ENCODE peak calls at places on chromosome 18, in six cellular contexts. One of them, this sample, is unnamed.

GRCh38 chr18:47180765-47181164 is 4.6 kb upstream of the IER3IP1 start:
- DNase-seq in A549: no peak
- DNase-seq in right atrium auricular region: no peak
- DNase-seq in foreskin fibroblast: no peak
- DNase-seq in right cardiac atrium: no peak
- DNase-seq in breast epithelium: no peak
- DNase-seq in this sample: no peak

GRCh38 chr18:35083174-35083712 is 42.0 kb downstream of the MAPRE2 start:
- DNase-seq in A549: no peak
- DNase-seq in right atrium auricular region: no peak
- DNase-seq in foreskin fibroblast: no peak
- DNase-seq in right cardiac atrium: no peak
- DNase-seq in breast epithelium: no peak
- DNase-seq in this sample: no peak

GRCh38 chr18:62928316-62928715 is 213.0 kb downstream of the PHLPP1 start:
- DNase-seq in A549: no peak
- DNase-seq in right atrium auricular region: no peak
- DNase-seq in foreskin fibroblast: peak
- DNase-seq in right cardiac atrium: no peak
- DNase-seq in breast epithelium: no peak
- DNase-seq in this sample: no peak

GRCh38 chr18:79961527-79962291 is 2.7 kb upstream of the HSBP1L1 start:
- DNase-seq in A549: no peak
- DNase-seq in right atrium auricular region: no peak
- DNase-seq in foreskin fibroblast: peak
- DNase-seq in right cardiac atrium: peak
- DNase-seq in breast epithelium: no peak
- DNase-seq in this sample: no peak

GRCh38 chr18:78678318-78678695 is 301.3 kb upstream of the SALL3 start:
- DNase-seq in A549: no peak
- DNase-seq in right atrium auricular region: no peak
- DNase-seq in foreskin fibroblast: no peak
- DNase-seq in right cardiac atrium: no peak
- DNase-seq in breast epithelium: no peak
- DNase-seq in this sample: no peak

GRCh38 chr18:48530399-48531081 is 8.3 kb upstream of the CTIF start:
- DNase-seq in A549: no peak
- DNase-seq in right atrium auricular region: no peak
- DNase-seq in foreskin fibroblast: no peak
- DNase-seq in right cardiac atrium: no peak
- DNase-seq in breast epithelium: no peak
- DNase-seq in this sample: no peak

GRCh38 chr18:62883937-62884735 is 168.8 kb downstream of the PHLPP1 start:
- DNase-seq in A549: no peak
- DNase-seq in right atrium auricular region: no peak
- DNase-seq in foreskin fibroblast: no peak
- DNase-seq in right cardiac atrium: no peak
- DNase-seq in breast epithelium: no peak
- DNase-seq in this sample: no peak

GRCh38 chr18:55241016-55241415 is 281.8 kb upstream of the CCDC68 start:
- DNase-seq in A549: no peak
- DNase-seq in right atrium auricular region: no peak
- DNase-seq in foreskin fibroblast: no peak
- DNase-seq in right cardiac atrium: no peak
- DNase-seq in breast epithelium: no peak
- DNase-seq in this sample: no peak

GRCh38 chr18:58143391-58143790 is 99.4 kb downstream of the NEDD4L start:
- DNase-seq in A549: no peak
- DNase-seq in right atrium auricular region: no peak
- DNase-seq in foreskin fibroblast: no peak
- DNase-seq in right cardiac atrium: no peak
- DNase-seq in breast epithelium: no peak
- DNase-seq in this sample: no peak

GRCh38 chr18:23515911-23516546 is 12.7 kb downstream of the RMC1 start:
- DNase-seq in A549: peak
- DNase-seq in right atrium auricular region: peak
- DNase-seq in foreskin fibroblast: peak
- DNase-seq in right cardiac atrium: peak
- DNase-seq in breast epithelium: peak
- DNase-seq in this sample: peak

GRCh38 chr18:56065101-56065500 is 477.1 kb upstream of the TCF4 start:
- DNase-seq in A549: no peak
- DNase-seq in right atrium auricular region: no peak
- DNase-seq in foreskin fibroblast: no peak
- DNase-seq in right cardiac atrium: no peak
- DNase-seq in breast epithelium: no peak
- DNase-seq in this sample: no peak

GRCh38 chr18:9658111-9658641 is 43.8 kb upstream of the PPP4R1 start:
- DNase-seq in A549: no peak
- DNase-seq in right atrium auricular region: no peak
- DNase-seq in foreskin fibroblast: no peak
- DNase-seq in right cardiac atrium: no peak
- DNase-seq in breast epithelium: no peak
- DNase-seq in this sample: no peak

GRCh38 chr18:6520901-6521300 is 106.2 kb upstream of the L3MBTL4 start:
- DNase-seq in A549: no peak
- DNase-seq in right atrium auricular region: no peak
- DNase-seq in foreskin fibroblast: no peak
- DNase-seq in right cardiac atrium: no peak
- DNase-seq in breast epithelium: no peak
- DNase-seq in this sample: no peak

GRCh38 chr18:42048150-42048549 is 93.1 kb downstream of the PIK3C3 start:
- DNase-seq in A549: no peak
- DNase-seq in right atrium auricular region: no peak
- DNase-seq in foreskin fibroblast: peak
- DNase-seq in right cardiac atrium: no peak
- DNase-seq in breast epithelium: no peak
- DNase-seq in this sample: peak

GRCh38 chr18:67677489-67677888 is 161.0 kb upstream of the DSEL start:
- DNase-seq in A549: no peak
- DNase-seq in right atrium auricular region: no peak
- DNase-seq in foreskin fibroblast: no peak
- DNase-seq in right cardiac atrium: no peak
- DNase-seq in breast epithelium: no peak
- DNase-seq in this sample: no peak

GRCh38 chr18:48732767-48733424 is 194.1 kb downstream of the CTIF start:
- DNase-seq in A549: no peak
- DNase-seq in right atrium auricular region: no peak
- DNase-seq in foreskin fibroblast: no peak
- DNase-seq in right cardiac atrium: no peak
- DNase-seq in breast epithelium: no peak
- DNase-seq in this sample: no peak

GRCh38 chr18:72999971-73000607 is 132.3 kb upstream of the NETO1 start:
- DNase-seq in A549: no peak
- DNase-seq in right atrium auricular region: no peak
- DNase-seq in foreskin fibroblast: no peak
- DNase-seq in right cardiac atrium: no peak
- DNase-seq in breast epithelium: no peak
- DNase-seq in this sample: no peak

GRCh38 chr18:58447342-58448190 is 181.3 kb downstream of the ALPK2 start:
- DNase-seq in A549: no peak
- DNase-seq in right atrium auricular region: no peak
- DNase-seq in foreskin fibroblast: peak
- DNase-seq in right cardiac atrium: no peak
- DNase-seq in breast epithelium: no peak
- DNase-seq in this sample: peak

GRCh38 chr18:8930990-8931648 is 171.4 kb upstream of the NDUFV2 start:
- DNase-seq in A549: no peak
- DNase-seq in right atrium auricular region: no peak
- DNase-seq in foreskin fibroblast: no peak
- DNase-seq in right cardiac atrium: no peak
- DNase-seq in breast epithelium: no peak
- DNase-seq in this sample: no peak

GRCh38 chr18:47899107-47899840 is 31.2 kb downstream of the SMAD2 start:
- DNase-seq in A549: no peak
- DNase-seq in right atrium auricular region: no peak
- DNase-seq in foreskin fibroblast: no peak
- DNase-seq in right cardiac atrium: no peak
- DNase-seq in breast epithelium: no peak
- DNase-seq in this sample: no peak

GRCh38 chr18:34493099-34493544 is 217.0 kb upstream of the DTNA start:
- DNase-seq in A549: no peak
- DNase-seq in right atrium auricular region: peak
- DNase-seq in foreskin fibroblast: peak
- DNase-seq in right cardiac atrium: peak
- DNase-seq in breast epithelium: peak
- DNase-seq in this sample: peak

GRCh38 chr18:616380-616995 is 19.7 kb downstream of the CLUL1 start:
- DNase-seq in A549: peak
- DNase-seq in right atrium auricular region: no peak
- DNase-seq in foreskin fibroblast: peak
- DNase-seq in right cardiac atrium: no peak
- DNase-seq in breast epithelium: no peak
- DNase-seq in this sample: peak

GRCh38 chr18:614980-615607 is 18.3 kb downstream of the CLUL1 start:
- DNase-seq in A549: no peak
- DNase-seq in right atrium auricular region: no peak
- DNase-seq in foreskin fibroblast: no peak
- DNase-seq in right cardiac atrium: no peak
- DNase-seq in breast epithelium: no peak
- DNase-seq in this sample: no peak

GRCh38 chr18:617970-618504 is 21.2 kb downstream of the CLUL1 start:
- DNase-seq in A549: no peak
- DNase-seq in right atrium auricular region: no peak
- DNase-seq in foreskin fibroblast: no peak
- DNase-seq in right cardiac atrium: no peak
- DNase-seq in breast epithelium: no peak
- DNase-seq in this sample: no peak

GRCh38 chr18:614193-614592 is 17.4 kb downstream of the CLUL1 start:
- DNase-seq in A549: no peak
- DNase-seq in right atrium auricular region: no peak
- DNase-seq in foreskin fibroblast: no peak
- DNase-seq in right cardiac atrium: no peak
- DNase-seq in breast epithelium: no peak
- DNase-seq in this sample: no peak

DNA sequence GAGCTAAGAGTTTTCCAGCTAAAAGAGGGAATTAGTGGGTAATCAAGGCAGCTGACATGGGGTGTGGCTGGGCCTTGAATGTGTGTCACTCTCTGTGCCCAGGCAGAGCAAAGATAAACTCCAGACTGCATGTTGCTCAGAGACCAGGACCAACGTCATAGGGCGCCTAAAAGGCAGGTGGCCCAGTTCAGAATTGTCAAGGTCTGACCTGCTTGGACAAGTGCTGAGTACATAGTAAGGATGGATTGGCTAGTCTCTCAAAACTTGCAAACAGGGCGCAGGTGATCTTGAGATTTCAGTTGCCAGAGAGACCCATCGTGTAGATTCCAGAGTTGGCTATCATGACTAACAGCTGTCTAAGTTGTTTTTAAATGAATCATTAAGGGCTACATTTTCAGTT is 19.0 kb downstream of the CLUL1 start:
- DNase-seq in A549: no peak
- DNase-seq in right atrium auricular region: no peak
- DNase-seq in foreskin fibroblast: no peak
- DNase-seq in right cardiac atrium: no peak
- DNase-seq in breast epithelium: no peak
- DNase-seq in this sample: no peak
- H3K4me3 ChIP-seq in A549: no peak
- H3K4me3 ChIP-seq in right atrium auricular region: no peak
- H3K4me3 ChIP-seq in foreskin fibroblast: no peak
- H3K4me3 ChIP-seq in right cardiac atrium: no peak
- H3K4me3 ChIP-seq in breast epithelium: no peak
- H3K4me3 ChIP-seq in this sample: no peak

GRCh38 chr18:77068321-77068841 is 64.2 kb downstream of the MBP start:
- DNase-seq in A549: no peak
- DNase-seq in right atrium auricular region: no peak
- DNase-seq in foreskin fibroblast: no peak
- DNase-seq in right cardiac atrium: no peak
- DNase-seq in breast epithelium: no peak
- DNase-seq in this sample: no peak

GRCh38 chr18:77065221-77065981 is 67.2 kb downstream of the MBP start:
- DNase-seq in A549: peak
- DNase-seq in right atrium auricular region: peak
- DNase-seq in foreskin fibroblast: peak
- DNase-seq in right cardiac atrium: no peak
- DNase-seq in breast epithelium: peak
- DNase-seq in this sample: peak

GRCh38 chr18:77067315-77068061 is 65.1 kb downstream of the MBP start:
- DNase-seq in A549: peak
- DNase-seq in right atrium auricular region: peak
- DNase-seq in foreskin fibroblast: peak
- DNase-seq in right cardiac atrium: peak
- DNase-seq in breast epithelium: no peak
- DNase-seq in this sample: peak

GRCh38 chr18:77066101-77066500 is 66.5 kb downstream of the MBP start:
- DNase-seq in A549: no peak
- DNase-seq in right atrium auricular region: no peak
- DNase-seq in foreskin fibroblast: no peak
- DNase-seq in right cardiac atrium: no peak
- DNase-seq in breast epithelium: no peak
- DNase-seq in this sample: no peak

GRCh38 chr18:77066689-77067088 is 65.9 kb downstream of the MBP start:
- DNase-seq in A549: no peak
- DNase-seq in right atrium auricular region: no peak
- DNase-seq in foreskin fibroblast: no peak
- DNase-seq in right cardiac atrium: no peak
- DNase-seq in breast epithelium: no peak
- DNase-seq in this sample: no peak
- H3K4me3 ChIP-seq in A549: no peak
- H3K4me3 ChIP-seq in right atrium auricular region: no peak
- H3K4me3 ChIP-seq in foreskin fibroblast: no peak
- H3K4me3 ChIP-seq in right cardiac atrium: no peak
- H3K4me3 ChIP-seq in breast epithelium: no peak
- H3K4me3 ChIP-seq in this sample: no peak

GRCh38 chr18:50654658-50655550 is 95.0 kb downstream of the MAPK4 start:
- DNase-seq in A549: no peak
- DNase-seq in right atrium auricular region: no peak
- DNase-seq in foreskin fibroblast: no peak
- DNase-seq in right cardiac atrium: peak
- DNase-seq in breast epithelium: no peak
- DNase-seq in this sample: no peak
- H3K4me3 ChIP-seq in A549: no peak
- H3K4me3 ChIP-seq in right atrium auricular region: no peak
- H3K4me3 ChIP-seq in foreskin fibroblast: no peak
- H3K4me3 ChIP-seq in right cardiac atrium: no peak
- H3K4me3 ChIP-seq in breast epithelium: no peak
- H3K4me3 ChIP-seq in this sample: no peak

DNA sequence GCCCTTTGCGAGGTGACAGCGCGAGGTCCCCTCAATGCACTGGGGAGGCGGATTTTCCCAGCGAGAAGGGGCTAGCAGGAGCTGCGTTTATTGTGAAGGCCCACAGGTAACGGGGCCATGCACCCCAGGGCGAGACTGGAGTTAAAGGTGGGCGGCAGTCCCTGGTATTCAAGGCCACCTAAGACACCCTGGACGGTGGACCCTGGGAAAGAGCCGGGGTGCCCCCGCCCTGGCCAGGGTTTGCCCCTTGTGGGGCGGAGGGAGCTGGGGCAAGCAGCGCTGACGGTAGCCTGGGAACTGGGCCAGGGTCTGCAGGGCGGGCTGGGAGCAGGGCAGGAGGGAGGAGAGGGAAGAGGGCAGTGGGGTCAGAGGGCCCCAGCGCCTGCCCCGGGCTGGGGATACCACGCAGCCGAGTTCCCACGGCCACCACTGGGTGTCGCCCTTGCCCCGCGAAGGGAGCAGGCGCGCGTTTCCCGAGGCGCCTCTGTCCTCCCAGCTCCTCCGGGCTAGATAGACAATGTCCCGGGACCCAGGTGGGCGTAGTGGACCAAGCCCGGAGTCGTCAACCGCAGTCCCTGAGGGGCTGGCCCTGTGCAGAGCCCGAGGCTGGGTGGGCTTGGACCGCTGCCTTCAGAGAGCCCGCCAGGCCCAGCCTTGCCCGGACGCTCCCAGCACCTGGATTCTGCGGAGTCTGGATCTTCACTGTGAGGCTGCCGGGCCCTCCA is 80.2 kb downstream of the SMAD4 start:
- DNase-seq in A549: peak
- DNase-seq in right atrium auricular region: peak
- DNase-seq in foreskin fibroblast: no peak
- DNase-seq in right cardiac atrium: peak
- DNase-seq in breast epithelium: no peak
- DNase-seq in this sample: no peak
- H3K4me3 ChIP-seq in A549: no peak
- H3K4me3 ChIP-seq in right atrium auricular region: no peak
- H3K4me3 ChIP-seq in foreskin fibroblast: no peak
- H3K4me3 ChIP-seq in right cardiac atrium: no peak
- H3K4me3 ChIP-seq in breast epithelium: no peak
- H3K4me3 ChIP-seq in this sample: no peak